ENCODE peak calls at places on chromosomes 4 and X, in four cellular contexts. O, K, G and N are unnamed samples.

GRCh38 chr4:1715002-1715761 is 3.1 kb upstream of the SLBP start:
- DNase-seq in O (no peak), K (no peak), G (no peak), N (no peak)

GRCh38 chr4:113760094-113760851 is 1.3 kb downstream of the CAMK2D start:
- DNase-seq in O (peak), K (no peak), G (peak), N (no peak)

GRCh38 chr4:22719218-22719617 is 26.5 kb downstream of the GBA3 start:
- DNase-seq in O (no peak), K (no peak), G (no peak), N (no peak)

GRCh38 chr4:139241086-139241783 is 38.8 kb downstream of the MGARP start:
- DNase-seq in O (no peak), K (no peak), G (no peak), N (no peak)

GRCh38 chr4:27055226-27055760 is 194.7 kb downstream of the STIM2 start:
- DNase-seq in O (no peak), K (no peak), G (no peak), N (no peak)

GRCh38 chrX:131985526-131986049 is 37.5 kb upstream of the STK26 start:
- DNase-seq in O (no peak), K (no peak), G (no peak), N (no peak)

GRCh38 chrX:120560405-120560841 is 339 bp downstream of the CUL4B start:
- DNase-seq in O (peak), K (no peak), G (peak), N (peak)

GRCh38 chr4:74997942-74998341 is 65.0 kb downstream of the PARM1 start:
- DNase-seq in O (no peak), K (no peak), G (no peak), N (no peak)

GRCh38 chr4:13920111-13920875 is 292.8 kb upstream of the BOD1L1 start:
- DNase-seq in O (no peak), K (no peak), G (no peak), N (no peak)

GRCh38 chr4:68070302-68070701 is 59.4 kb downstream of the TMPRSS11F start:
- DNase-seq in O (no peak), K (no peak), G (no peak), N (no peak)

GRCh38 chr4:2832309-2832980 is 11.2 kb upstream of the ADD1 start:
- DNase-seq in O (no peak), K (no peak), G (no peak), N (no peak)

GRCh38 chrX:150700107-150700506 is 6.9 kb downstream of the MTMR1 start:
- DNase-seq in O (no peak), K (no peak), G (no peak), N (no peak)

GRCh38 chrX:129449141-129449540 is 74.1 kb downstream of the SMARCA1 start:
- DNase-seq in O (no peak), K (no peak), G (no peak), N (no peak)

GRCh38 chrX:15050395-15050794 is 177.2 kb downstream of the MOSPD2 start:
- DNase-seq in O (no peak), K (no peak), G (no peak), N (no peak)

DNA sequence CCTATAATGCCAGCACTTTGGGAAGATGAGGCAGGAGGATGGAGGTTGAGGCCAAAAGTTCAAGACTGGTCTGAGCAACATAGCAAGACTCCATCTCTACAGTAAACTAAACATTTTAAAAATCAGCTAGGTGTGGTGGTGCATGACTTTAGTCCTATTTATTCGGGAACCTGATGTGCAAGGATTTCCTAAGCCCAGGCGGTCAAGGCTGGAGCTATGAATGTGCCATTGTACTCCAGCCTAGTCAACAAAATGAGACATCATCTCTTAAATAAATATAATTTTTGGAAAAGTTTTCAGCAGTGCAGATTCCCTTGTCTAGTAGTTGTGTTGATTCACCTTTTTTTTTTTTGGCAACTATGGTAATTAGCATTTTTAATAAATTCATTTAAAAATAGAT is 928.7 kb upstream of the PRKX start:
- DNase-seq in O (no peak), K (no peak), G (no peak), N (no peak)
- H3K4me3 ChIP-seq in O (no peak), K (no peak), G (no peak), N (no peak)

GRCh38 chr4:188023682-188024081 is 28.1 kb downstream of the ZFP42 start:
- DNase-seq in O (no peak), K (no peak), G (no peak), N (no peak)
- TF ChIP-seq CTCF in O (no peak), K (no peak), G (no peak), N (no peak)

GRCh38 chr4:25158817-25159216 is 1.4 kb downstream of the SEPSECS start:
- DNase-seq in O (no peak), K (no peak), G (no peak), N (no peak)
- H3K4me3 ChIP-seq in O (no peak), K (peak), G (no peak), N (no peak)

DNA sequence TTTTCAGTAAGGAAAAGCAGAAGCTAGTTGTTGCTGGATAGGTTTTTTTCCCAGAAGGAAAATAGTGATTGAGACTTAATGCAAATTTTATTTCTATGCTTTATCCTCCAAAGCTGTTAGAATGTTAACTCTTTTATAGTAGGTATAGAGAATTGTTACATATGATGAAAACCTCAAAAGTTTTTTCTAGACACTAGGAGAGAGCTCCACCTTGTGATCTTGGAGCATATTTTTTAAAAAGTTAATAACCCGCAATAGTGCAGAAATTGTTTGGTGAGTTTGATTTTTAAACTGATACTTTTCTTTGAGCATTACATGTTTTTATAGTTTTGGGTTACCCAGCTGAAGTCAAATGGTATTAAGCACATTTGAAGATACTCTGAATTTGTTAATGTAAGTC is 56.5 kb downstream of the STAG2 start:
- DNase-seq in O (no peak), K (no peak), G (peak), N (no peak)
- TF ChIP-seq CTCF in O (no peak), K (peak), G (no peak), N (peak)

DNA sequence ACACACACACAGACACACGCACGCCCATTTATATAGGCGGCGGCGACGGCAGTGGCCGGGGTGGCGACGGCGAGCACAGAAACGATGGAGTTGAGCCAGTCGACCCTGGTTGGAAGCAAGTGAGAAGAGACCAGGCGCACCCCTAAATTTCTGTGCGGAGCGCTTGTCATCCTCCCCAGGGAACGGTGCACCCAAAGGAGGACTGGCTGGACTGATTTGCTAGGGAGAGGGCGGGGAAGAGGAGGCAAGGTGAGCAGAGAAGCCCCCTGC is 296 bp downstream of the NHS start:
- DNase-seq in O (no peak), K (no peak), G (no peak), N (no peak)
- H3K4me3 ChIP-seq in O (peak), K (peak), G (no peak), N (peak)

GRCh38 chr4:99564921-99565320 is 1.1 kb upstream of the TRMT10A start:
- DNase-seq in O (no peak), K (no peak), G (no peak), N (no peak)

GRCh38 chr4:99563310-99564186 is at the start of gene TRMT10A:
- DNase-seq in O (peak), K (peak), G (peak), N (peak)
- TF ChIP-seq CTCF in O (no peak), K (no peak), G (no peak), N (no peak)